ENCODE peak calls at places on chromosome X, in seven cellular contexts. O is HCT116, L is K562, B is GM12878, A is HepG2, G is H1, E is SK-N-SH. X is an unnamed sample.

GRCh38 chrX:97397371-97397770 is 513.7 kb downstream of the RPA4 start:
- DNase-seq in L (no peak), G (no peak), E (no peak), A (no peak), B (no peak), O (no peak), X (no peak)

GRCh38 chrX:3548743-3549441 is 164.6 kb downstream of the PRKX start:
- DNase-seq in G (no peak), A (peak), E (peak), O (peak), L (no peak), B (no peak), X (peak)

GRCh38 chrX:67543818-67544217 is at the start of gene AR:
- DNase-seq in E (peak), A (no peak), G (peak), L (no peak), O (no peak), B (no peak), X (peak)

GRCh38 chrX:71111141-71111843 is at the start of gene IL2RG:
- DNase-seq in E (no peak), G (no peak), A (no peak), B (peak), L (peak), O (no peak), X (no peak)

GRCh38 chrX:106802388-106803275 is at the start of gene TBC1D8B:
- DNase-seq in E (peak), L (peak), A (peak), O (peak), B (peak), G (peak), X (peak)

GRCh38 chrX:38552721-38553120 is 8.6 kb upstream of the TSPAN7 start:
- DNase-seq in A (no peak), L (no peak), O (no peak), G (no peak), B (no peak), E (no peak), X (no peak)

GRCh38 chrX:77276742-77277141 is 170.4 kb upstream of the FGF16 start:
- DNase-seq in B (no peak), O (no peak), L (no peak), G (no peak), E (no peak), A (no peak), X (no peak)

GRCh38 chrX:93673869-93674271 is at the start of gene FAM133A:
- DNase-seq in A (no peak), L (no peak), B (no peak), O (no peak), G (no peak), E (peak), X (no peak)

GRCh38 chrX:24672701-24673190 is 21.0 kb upstream of the POLA1 start:
- DNase-seq in E (no peak), A (peak), O (no peak), B (no peak), G (no peak), L (no peak), X (no peak)

GRCh38 chrX:134622056-134622812 is 36.0 kb downstream of the PLAC1 start:
- DNase-seq in A (no peak), O (peak), B (peak), G (peak), L (peak), E (no peak), X (no peak)

GRCh38 chrX:109448539-109448938 is 33.3 kb downstream of the GUCY2F start:
- DNase-seq in L (no peak), O (no peak), B (no peak), E (no peak), G (no peak), A (no peak), X (no peak)

GRCh38 chrX:18255059-18255458 is 34.4 kb upstream of the BEND2 start:
- DNase-seq in A (no peak), L (no peak), E (no peak), B (no peak), O (no peak), G (no peak), X (no peak)

DNA sequence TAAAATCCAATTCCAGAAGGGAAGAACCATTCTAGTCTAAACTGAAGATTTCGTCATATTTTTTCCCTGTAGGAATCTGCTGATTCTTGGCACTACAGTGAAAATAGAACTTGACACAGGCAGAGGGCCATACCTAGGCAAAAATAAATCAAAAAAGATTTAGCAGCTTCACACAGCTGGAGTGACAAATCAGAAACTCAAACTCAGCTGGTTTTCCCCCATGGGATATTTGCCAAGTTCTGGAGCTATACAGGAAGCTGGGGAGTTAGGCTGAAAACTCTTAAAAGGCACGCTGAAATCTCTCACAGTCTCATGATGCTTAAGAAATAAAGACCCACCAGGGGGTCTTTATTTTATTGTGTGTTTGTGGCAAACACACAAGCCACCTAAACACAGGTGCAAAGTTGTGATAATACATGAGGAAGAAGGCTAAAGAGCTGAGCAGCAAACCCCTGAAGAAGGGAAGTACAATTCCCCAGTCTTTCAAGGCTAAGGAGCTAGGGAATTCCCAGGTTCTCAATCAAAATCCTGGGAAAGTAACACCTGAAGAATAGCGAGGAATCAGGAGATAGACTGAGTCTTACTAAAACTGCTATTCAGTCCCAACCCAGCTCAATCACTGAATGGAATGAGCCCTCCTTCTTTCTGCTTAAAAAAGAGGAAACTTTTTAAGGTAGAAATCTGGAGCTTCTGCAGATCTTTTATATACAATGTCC is 32.1 kb upstream of the BEND2 start:
- DNase-seq in O (no peak), L (no peak), A (no peak), E (no peak), B (no peak), G (no peak), X (no peak)
- TF ChIP-seq JUND in O (no peak), L (no peak), A (no peak), E (no peak), B (no peak), G (no peak), X (no peak)

DNA sequence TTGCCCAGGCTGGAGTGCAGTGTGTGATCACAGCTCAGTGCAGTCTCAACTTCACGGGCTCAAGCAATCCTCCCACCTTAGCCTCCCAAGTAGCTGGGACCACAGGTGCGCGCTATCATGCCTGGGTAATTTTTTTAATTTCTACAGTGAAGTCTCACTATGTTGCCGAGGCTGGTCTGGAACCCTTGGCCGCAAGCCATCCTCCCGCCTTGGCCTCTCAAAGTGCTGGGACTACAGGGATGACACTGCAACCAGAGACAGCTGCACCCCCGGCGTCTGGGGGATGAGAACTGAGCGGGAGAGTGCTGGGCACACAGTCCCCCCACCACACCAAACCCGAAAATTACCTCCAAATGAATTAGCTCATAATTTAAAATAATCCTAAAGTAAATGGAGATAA is 33.1 kb upstream of the GTPBP6 start:
- DNase-seq in E (no peak), L (no peak), O (no peak), A (no peak), B (no peak), G (no peak), X (no peak)
- TF ChIP-seq JUND in E (no peak), L (no peak), O (no peak), A (no peak), B (no peak), G (no peak), X (no peak)

DNA sequence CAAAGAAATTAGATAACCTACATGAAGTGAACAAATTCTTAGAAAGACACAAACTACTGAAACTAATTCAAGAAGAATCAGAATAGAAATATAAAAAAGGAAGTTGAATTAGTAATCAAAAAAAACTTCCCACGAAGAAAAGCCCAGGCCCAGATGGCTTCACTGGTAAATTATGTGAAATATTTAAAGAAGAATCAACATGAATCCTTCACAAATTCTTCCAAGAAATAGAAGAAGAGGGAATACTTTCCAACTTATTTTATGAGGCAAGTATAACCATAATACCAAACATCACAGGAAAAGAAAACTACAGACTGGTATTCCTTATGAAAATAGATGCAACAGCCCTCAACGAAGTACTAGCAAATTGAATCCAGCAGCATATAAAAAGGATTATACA is 30.7 kb downstream of the MOSPD2 start:
- DNase-seq in L (no peak), O (no peak), E (no peak), B (no peak), G (no peak), A (no peak), X (no peak)
- TF ChIP-seq JUND in L (no peak), O (no peak), E (no peak), B (no peak), G (no peak), A (no peak), X (no peak)

DNA sequence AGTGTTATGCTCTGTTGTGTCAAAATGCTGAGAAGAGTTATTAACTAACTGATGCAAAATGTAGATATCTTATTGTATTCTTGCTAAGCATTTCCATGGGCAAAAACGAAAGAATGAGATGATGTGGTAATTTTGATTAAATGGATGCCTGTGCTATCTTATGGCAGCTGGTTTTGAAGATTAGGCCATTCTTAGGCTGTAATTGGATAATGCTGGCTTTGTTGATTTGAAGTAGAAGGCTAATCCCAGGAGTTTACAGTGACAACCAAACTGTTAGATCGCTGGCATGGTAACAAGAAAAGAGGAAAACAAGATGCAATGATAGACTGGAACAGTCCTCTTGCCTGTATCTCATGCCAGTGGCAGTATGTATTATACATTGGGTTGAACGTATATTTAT is 74.1 kb upstream of the WDR44 start:
- DNase-seq in B (no peak), A (no peak), E (peak), O (no peak), G (no peak), L (no peak), X (no peak)
- TF ChIP-seq JUND in B (no peak), A (no peak), E (no peak), O (no peak), G (no peak), L (no peak), X (no peak)